ENCODE peak calls at places on chromosomes 16 and 17, in four cellular contexts. Z is HEK293T, Q is HepG2, Y is K562. H is an unnamed sample.

GRCh38 chr17:77118251-77118928 is 22.4 kb upstream of the SEC14L1 start:
- DNase-seq in Y (no peak), Q (no peak), Z (no peak), H (no peak)

GRCh38 chr17:60901222-60901621 is 223.6 kb downstream of the BCAS3 start:
- DNase-seq in Q (no peak), Y (no peak), Z (no peak), H (no peak)

GRCh38 chr17:44219636-44220210 is at the start of gene UBTF:
- DNase-seq in Y (peak), Z (peak), Q (peak), H (no peak)

GRCh38 chr17:45971698-45972141 is 27.3 kb upstream of the STH start:
- DNase-seq in Z (no peak), Y (peak), Q (no peak), H (no peak)

GRCh38 chr17:18626152-18626870 is 17.9 kb downstream of the TBC1D28 start:
- DNase-seq in Q (no peak), Y (no peak), Z (no peak), H (no peak)

GRCh38 chr17:53191878-53192277 is 630.8 kb upstream of the KIF2B start:
- DNase-seq in Y (no peak), Q (no peak), Z (no peak), H (no peak)

GRCh38 chr17:28252436-28252835 is 66.6 kb upstream of the TMEM97 start:
- DNase-seq in Q (no peak), Z (no peak), Y (no peak), H (no peak)

GRCh38 chr17:65797809-65798208 is 236.4 kb upstream of the AXIN2 start:
- DNase-seq in Q (peak), Z (peak), Y (peak), H (no peak)

GRCh38 chr17:76659928-76660614 is 16.5 kb upstream of the ST6GALNAC1 start:
- DNase-seq in Z (no peak), Y (peak), Q (no peak), H (no peak)

GRCh38 chr17:48137658-48138057 is 30.1 kb downstream of the SNX11 start:
- DNase-seq in Y (no peak), Q (no peak), Z (no peak), H (no peak)

GRCh38 chr17:9181640-9182039 is 160.3 kb downstream of the NTN1 start:
- DNase-seq in Y (no peak), Q (no peak), Z (no peak), H (no peak)

GRCh38 chr16:15907863-15908478 is 19.6 kb upstream of the CEP20 start:
- DNase-seq in Q (peak), Z (peak), Y (peak), H (peak)

GRCh38 chr16:35198223-35199199 is 1739.1 kb downstream of the TP53TG3F start:
- DNase-seq in Q (no peak), Y (no peak), Z (no peak), H (no peak)

GRCh38 chr16:76661691-76662090 is 384.5 kb downstream of the CNTNAP4 start:
- DNase-seq in Z (no peak), Q (no peak), Y (no peak), H (no peak)

GRCh38 chr17:40605301-40605700 is 40.0 kb upstream of the CCR7 start:
- DNase-seq in Y (no peak), Q (no peak), Z (no peak), H (no peak)

GRCh38 chr16:84143081-84143480 is 1.9 kb downstream of the HSDL1 start:
- DNase-seq in Y (no peak), Q (no peak), Z (no peak), H (no peak)

GRCh38 chr16:86826931-86827330 is 248.6 kb downstream of the FOXL1 start:
- DNase-seq in Z (no peak), Q (no peak), Y (no peak), H (no peak)

GRCh38 chr16:85856054-85856453 is 42.9 kb upstream of the IRF8 start:
- DNase-seq in Y (no peak), Z (no peak), Q (no peak), H (no peak)

GRCh38 chr16:49011807-49012345 is 269.8 kb downstream of the CBLN1 start:
- DNase-seq in Y (no peak), Q (no peak), Z (no peak), H (no peak)

GRCh38 chr16:27330542-27330941 is 16.8 kb downstream of the IL4R start:
- DNase-seq in Q (no peak), Z (no peak), Y (no peak), H (no peak)

GRCh38 chr17:14784997-14785696 is 480.0 kb downstream of the PMP22 start:
- DNase-seq in Q (peak), Z (no peak), Y (no peak), H (no peak)
- TF ChIP-seq FOXK2 in Q (no peak), Z (no peak), Y (no peak), H (no peak)

GRCh38 chr16:1208239-1208830 is 16.7 kb downstream of the TPSG1 start:
- DNase-seq in Z (no peak), Q (no peak), Y (no peak), H (no peak)
- TF ChIP-seq FOXK2 in Z (no peak), Q (no peak), Y (no peak), H (no peak)

GRCh38 chr17:63998050-63998720 is at the start of gene PRR29:
- DNase-seq in Z (peak), Q (peak), Y (peak), H (no peak)

GRCh38 chr17:63996430-63997182 is 1.5 kb upstream of the PRR29 start:
- DNase-seq in Q (no peak), Z (no peak), Y (no peak), H (no peak)

GRCh38 chr17:63995626-63996025 is 2.5 kb upstream of the PRR29 start:
- DNase-seq in Q (no peak), Z (no peak), Y (no peak), H (no peak)

GRCh38 chr17:63998721-63999679 is 849 bp downstream of the PRR29 start:
- DNase-seq in Z (no peak), Y (no peak), Q (no peak), H (no peak)

GRCh38 chr17:63997341-63998048 is 656 bp upstream of the PRR29 start:
- DNase-seq in Z (no peak), Q (no peak), Y (no peak), H (no peak)
- TF ChIP-seq FOXK2 in Z (no peak), Q (no peak), Y (no peak), H (no peak)

GRCh38 chr16:31710880-31711279 is 162.7 kb upstream of the ZNF267 start:
- DNase-seq in Q (no peak), Z (no peak), Y (no peak), H (no peak)

GRCh38 chr16:31713071-31713944 is 160.3 kb upstream of the ZNF267 start:
- DNase-seq in Z (peak), Y (peak), Q (peak), H (peak)

GRCh38 chr16:31712064-31712540 is 161.5 kb upstream of the ZNF267 start:
- DNase-seq in Y (no peak), Z (no peak), Q (no peak), H (no peak)

GRCh38 chr16:31710134-31710533 is 163.5 kb upstream of the ZNF267 start:
- DNase-seq in Q (no peak), Y (no peak), Z (no peak), H (no peak)

DNA sequence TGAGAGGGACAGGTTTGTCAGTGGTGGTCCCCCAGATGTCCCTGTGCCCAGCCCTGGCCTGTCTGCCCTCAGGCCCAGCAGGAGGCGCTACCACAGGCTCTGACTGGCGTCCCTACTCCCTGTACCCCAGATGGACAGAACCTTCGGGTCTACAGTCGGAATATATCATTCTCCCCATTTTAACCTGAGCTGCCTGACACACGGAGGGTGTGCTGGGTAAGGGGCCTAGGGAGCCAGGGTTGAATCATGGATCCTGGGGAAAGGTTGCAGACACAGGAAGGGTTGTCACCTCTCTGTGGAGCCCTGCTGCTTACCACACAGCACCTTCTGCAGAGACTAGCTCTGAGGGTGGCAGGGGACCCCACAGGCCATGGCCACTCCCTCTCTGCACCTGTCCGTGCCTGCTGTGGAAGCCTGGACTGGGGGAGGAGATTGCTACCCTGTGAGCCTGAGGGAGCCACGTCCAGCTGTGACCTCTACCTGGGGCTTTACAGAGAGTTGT is 162.2 kb upstream of the ZNF267 start:
- DNase-seq in Y (no peak), Q (no peak), Z (no peak), H (no peak)
- TF ChIP-seq FOXK2 in Y (no peak), Q (no peak), Z (no peak), H (no peak)

GRCh38 chr17:79132271-79133064 is 57.8 kb downstream of the ENGASE start:
- DNase-seq in Z (no peak), Q (no peak), Y (no peak), H (no peak)
- TF ChIP-seq FOXK2 in Z (no peak), Q (no peak), Y (no peak), H (no peak)

GRCh38 chr16:14378131-14378551 is 251.9 kb downstream of the PARN start:
- DNase-seq in Y (peak), Q (peak), Z (no peak), H (no peak)

GRCh38 chr16:14375132-14375491 is 254.9 kb downstream of the PARN start:
- DNase-seq in Z (no peak), Q (no peak), Y (no peak), H (no peak)

GRCh38 chr16:14374451-14375131 is 255.5 kb downstream of the PARN start:
- DNase-seq in Q (no peak), Z (no peak), Y (no peak), H (no peak)

GRCh38 chr16:14378684-14379467 is 251.2 kb downstream of the PARN start:
- DNase-seq in Q (no peak), Y (peak), Z (no peak), H (no peak)

GRCh38 chr16:14377326-14377725 is 252.7 kb downstream of the PARN start:
- DNase-seq in Q (no peak), Z (no peak), Y (no peak), H (no peak)
- TF ChIP-seq FOXK2 in Q (no peak), Z (no peak), Y (no peak), H (no peak)